ENCODE peak calls at places on chromosomes 4 and X, in ten cellular contexts. One of them, this sample, is unnamed.

GRCh38 chr4:61204353-61204752 is 4.2 kb downstream of the ADGRL3 start:
- DNase-seq in GM06990: no peak
- DNase-seq in T1000: no peak
- DNase-seq in RWPE1: peak; percentile 44
- DNase-seq in heart left ventricle: no peak
- DNase-seq in D721Med: no peak
- DNase-seq in psoas muscle: no peak
- DNase-seq in AG09319: no peak
- DNase-seq in hippocampal formation: no peak
- DNase-seq in non-pigmented ciliary epithelial cell: peak; percentile 82
- DNase-seq in this sample: no peak

GRCh38 chr4:146311238-146311970 is 97.1 kb downstream of the REELD1 start:
- DNase-seq in D721Med: no peak
- DNase-seq in psoas muscle: no peak
- DNase-seq in T1000: no peak
- DNase-seq in AG09319: no peak
- DNase-seq in RWPE1: no peak
- DNase-seq in heart left ventricle: no peak
- DNase-seq in hippocampal formation: no peak
- DNase-seq in non-pigmented ciliary epithelial cell: no peak
- DNase-seq in GM06990: no peak
- DNase-seq in this sample: no peak

GRCh38 chr4:27066591-27066990 is 205.9 kb downstream of the STIM2 start:
- DNase-seq in heart left ventricle: no peak
- DNase-seq in hippocampal formation: no peak
- DNase-seq in non-pigmented ciliary epithelial cell: no peak
- DNase-seq in RWPE1: no peak
- DNase-seq in GM06990: no peak
- DNase-seq in D721Med: no peak
- DNase-seq in AG09319: no peak
- DNase-seq in psoas muscle: no peak
- DNase-seq in T1000: no peak
- DNase-seq in this sample: no peak

GRCh38 chr4:184370711-184371389 is 103.5 kb downstream of the IRF2 start:
- DNase-seq in GM06990: no peak
- DNase-seq in RWPE1: no peak
- DNase-seq in AG09319: no peak
- DNase-seq in non-pigmented ciliary epithelial cell: no peak
- DNase-seq in T1000: no peak
- DNase-seq in hippocampal formation: no peak
- DNase-seq in heart left ventricle: no peak
- DNase-seq in D721Med: no peak
- DNase-seq in psoas muscle: no peak
- DNase-seq in this sample: no peak

GRCh38 chr4:145484240-145484846 is 2.7 kb downstream of the SMAD1 start:
- DNase-seq in T1000: no peak
- DNase-seq in heart left ventricle: no peak
- DNase-seq in RWPE1: no peak
- DNase-seq in GM06990: no peak
- DNase-seq in AG09319: no peak
- DNase-seq in hippocampal formation: no peak
- DNase-seq in D721Med: no peak
- DNase-seq in non-pigmented ciliary epithelial cell: no peak
- DNase-seq in psoas muscle: no peak
- DNase-seq in this sample: no peak

GRCh38 chr4:55018521-55018920 is 106.9 kb downstream of the KDR start:
- DNase-seq in AG09319: no peak
- DNase-seq in RWPE1: no peak
- DNase-seq in psoas muscle: no peak
- DNase-seq in heart left ventricle: no peak
- DNase-seq in GM06990: no peak
- DNase-seq in hippocampal formation: no peak
- DNase-seq in T1000: no peak
- DNase-seq in D721Med: no peak
- DNase-seq in non-pigmented ciliary epithelial cell: no peak
- DNase-seq in this sample: no peak

GRCh38 chrX:143632625-143633387 is 3.1 kb downstream of the SLITRK4 start:
- DNase-seq in T1000: no peak
- DNase-seq in GM06990: no peak
- DNase-seq in psoas muscle: no peak
- DNase-seq in heart left ventricle: no peak
- DNase-seq in D721Med: no peak
- DNase-seq in hippocampal formation: no peak
- DNase-seq in AG09319: no peak
- DNase-seq in non-pigmented ciliary epithelial cell: no peak
- DNase-seq in RWPE1: no peak
- DNase-seq in this sample: no peak

GRCh38 chr4:75004755-75005668 is 72.1 kb downstream of the PARM1 start:
- DNase-seq in psoas muscle: peak; percentile 88
- DNase-seq in GM06990: peak; percentile 77
- DNase-seq in AG09319: no peak
- DNase-seq in non-pigmented ciliary epithelial cell: no peak
- DNase-seq in hippocampal formation: no peak
- DNase-seq in T1000: no peak
- DNase-seq in D721Med: no peak
- DNase-seq in RWPE1: no peak
- DNase-seq in heart left ventricle: no peak
- DNase-seq in this sample: no peak

GRCh38 chr4:181593703-181594102 is 649.5 kb upstream of the TENM3 start:
- DNase-seq in RWPE1: no peak
- DNase-seq in T1000: no peak
- DNase-seq in heart left ventricle: no peak
- DNase-seq in GM06990: no peak
- DNase-seq in AG09319: no peak
- DNase-seq in psoas muscle: no peak
- DNase-seq in non-pigmented ciliary epithelial cell: no peak
- DNase-seq in hippocampal formation: no peak
- DNase-seq in D721Med: no peak
- DNase-seq in this sample: no peak

GRCh38 chrX:24702362-24703184 is 8.9 kb downstream of the POLA1 start:
- DNase-seq in psoas muscle: no peak
- DNase-seq in RWPE1: no peak
- DNase-seq in D721Med: no peak
- DNase-seq in T1000: no peak
- DNase-seq in non-pigmented ciliary epithelial cell: no peak
- DNase-seq in hippocampal formation: no peak
- DNase-seq in heart left ventricle: no peak
- DNase-seq in AG09319: no peak
- DNase-seq in GM06990: peak; percentile 44
- DNase-seq in this sample: no peak

GRCh38 chr4:185421366-185422124 is 4.2 kb downstream of the UFSP2 start:
- DNase-seq in D721Med: no peak
- DNase-seq in GM06990: no peak
- DNase-seq in non-pigmented ciliary epithelial cell: peak; percentile 47
- DNase-seq in heart left ventricle: no peak
- DNase-seq in T1000: no peak
- DNase-seq in psoas muscle: no peak
- DNase-seq in hippocampal formation: no peak
- DNase-seq in AG09319: peak; percentile 3
- DNase-seq in RWPE1: no peak
- DNase-seq in this sample: no peak

GRCh38 chr4:112847781-112848180 is 201.7 kb upstream of the ANK2 start:
- DNase-seq in D721Med: no peak
- DNase-seq in psoas muscle: no peak
- DNase-seq in heart left ventricle: no peak
- DNase-seq in AG09319: no peak
- DNase-seq in T1000: no peak
- DNase-seq in GM06990: no peak
- DNase-seq in hippocampal formation: no peak
- DNase-seq in non-pigmented ciliary epithelial cell: no peak
- DNase-seq in RWPE1: no peak
- DNase-seq in this sample: no peak

GRCh38 chr4:73729534-73730165 is 10.7 kb upstream of the CXCL8 start:
- DNase-seq in D721Med: peak; percentile 21
- DNase-seq in AG09319: peak; percentile 67
- DNase-seq in psoas muscle: peak; percentile 69
- DNase-seq in heart left ventricle: peak; percentile 64
- DNase-seq in T1000: peak; percentile 10
- DNase-seq in non-pigmented ciliary epithelial cell: no peak
- DNase-seq in GM06990: no peak
- DNase-seq in RWPE1: peak; percentile 59
- DNase-seq in hippocampal formation: peak; percentile 18
- DNase-seq in this sample: peak; percentile 59

GRCh38 chr4:113849771-113850170 is 88.2 kb upstream of the CAMK2D start:
- DNase-seq in T1000: no peak
- DNase-seq in heart left ventricle: peak; percentile 20
- DNase-seq in RWPE1: no peak
- DNase-seq in psoas muscle: no peak
- DNase-seq in non-pigmented ciliary epithelial cell: no peak
- DNase-seq in hippocampal formation: peak; percentile 5
- DNase-seq in D721Med: no peak
- DNase-seq in GM06990: no peak
- DNase-seq in AG09319: no peak
- DNase-seq in this sample: no peak

GRCh38 chrX:121479406-121479805 is 432.0 kb downstream of the GLUD2 start:
- DNase-seq in AG09319: no peak
- DNase-seq in RWPE1: no peak
- DNase-seq in non-pigmented ciliary epithelial cell: no peak
- DNase-seq in T1000: no peak
- DNase-seq in hippocampal formation: no peak
- DNase-seq in D721Med: no peak
- DNase-seq in heart left ventricle: no peak
- DNase-seq in GM06990: no peak
- DNase-seq in psoas muscle: no peak
- DNase-seq in this sample: no peak

GRCh38 chr4:173752610-173753009 is 222.6 kb upstream of the HAND2 start:
- DNase-seq in RWPE1: no peak
- DNase-seq in T1000: no peak
- DNase-seq in psoas muscle: no peak
- DNase-seq in non-pigmented ciliary epithelial cell: no peak
- DNase-seq in AG09319: no peak
- DNase-seq in hippocampal formation: no peak
- DNase-seq in D721Med: no peak
- DNase-seq in heart left ventricle: no peak
- DNase-seq in GM06990: peak; percentile 15
- DNase-seq in this sample: no peak

GRCh38 chr4:123558865-123559264 is 162.3 kb downstream of the SPRY1 start:
- DNase-seq in D721Med: no peak
- DNase-seq in psoas muscle: no peak
- DNase-seq in heart left ventricle: no peak
- DNase-seq in T1000: no peak
- DNase-seq in GM06990: no peak
- DNase-seq in non-pigmented ciliary epithelial cell: no peak
- DNase-seq in AG09319: no peak
- DNase-seq in RWPE1: no peak
- DNase-seq in hippocampal formation: no peak
- DNase-seq in this sample: no peak

GRCh38 chr4:112173593-112174559 is 28.6 kb downstream of the FAM241A start:
- DNase-seq in RWPE1: peak; percentile 54
- DNase-seq in hippocampal formation: no peak
- DNase-seq in non-pigmented ciliary epithelial cell: no peak
- DNase-seq in GM06990: no peak
- DNase-seq in T1000: no peak
- DNase-seq in AG09319: no peak
- DNase-seq in psoas muscle: peak; percentile 67
- DNase-seq in D721Med: no peak
- DNase-seq in heart left ventricle: no peak
- DNase-seq in this sample: no peak

GRCh38 chrX:38561951-38562719 is 793 bp downstream of the TSPAN7 start:
- DNase-seq in RWPE1: no peak
- DNase-seq in T1000: no peak
- DNase-seq in hippocampal formation: peak; percentile 31
- DNase-seq in AG09319: no peak
- DNase-seq in GM06990: no peak
- DNase-seq in heart left ventricle: peak; percentile 16
- DNase-seq in non-pigmented ciliary epithelial cell: no peak
- DNase-seq in D721Med: no peak
- DNase-seq in psoas muscle: peak; percentile 62
- DNase-seq in this sample: no peak

GRCh38 chr4:151031831-151032605 is 16.9 kb upstream of the LRBA start:
- DNase-seq in AG09319: no peak
- DNase-seq in heart left ventricle: no peak
- DNase-seq in RWPE1: peak; percentile 61
- DNase-seq in GM06990: peak; percentile 43
- DNase-seq in hippocampal formation: no peak
- DNase-seq in D721Med: no peak
- DNase-seq in non-pigmented ciliary epithelial cell: no peak
- DNase-seq in T1000: no peak
- DNase-seq in psoas muscle: no peak
- DNase-seq in this sample: no peak

GRCh38 chr4:20625460-20625859 is 74.8 kb upstream of the PACRGL start:
- DNase-seq in heart left ventricle: peak; percentile 23
- DNase-seq in AG09319: no peak
- DNase-seq in hippocampal formation: no peak
- DNase-seq in GM06990: no peak
- DNase-seq in D721Med: no peak
- DNase-seq in RWPE1: no peak
- DNase-seq in psoas muscle: no peak
- DNase-seq in T1000: no peak
- DNase-seq in non-pigmented ciliary epithelial cell: no peak
- DNase-seq in this sample: no peak

GRCh38 chrX:30489323-30489722 is 88.2 kb downstream of the TASL start:
- DNase-seq in D721Med: no peak
- DNase-seq in heart left ventricle: no peak
- DNase-seq in AG09319: no peak
- DNase-seq in hippocampal formation: no peak
- DNase-seq in RWPE1: no peak
- DNase-seq in non-pigmented ciliary epithelial cell: no peak
- DNase-seq in GM06990: no peak
- DNase-seq in T1000: no peak
- DNase-seq in psoas muscle: no peak
- DNase-seq in this sample: no peak

GRCh38 chr4:94897023-94897422 is 139.3 kb downstream of the BMPR1B start:
- DNase-seq in hippocampal formation: no peak
- DNase-seq in heart left ventricle: no peak
- DNase-seq in D721Med: no peak
- DNase-seq in RWPE1: no peak
- DNase-seq in psoas muscle: no peak
- DNase-seq in GM06990: no peak
- DNase-seq in AG09319: no peak
- DNase-seq in T1000: no peak
- DNase-seq in non-pigmented ciliary epithelial cell: no peak
- DNase-seq in this sample: no peak

GRCh38 chrX:2691543-2692220 is 587 bp downstream of the CD99 start:
- DNase-seq in GM06990: no peak
- DNase-seq in psoas muscle: peak; percentile 77
- DNase-seq in non-pigmented ciliary epithelial cell: no peak
- DNase-seq in hippocampal formation: no peak
- DNase-seq in RWPE1: no peak
- DNase-seq in AG09319: no peak
- DNase-seq in D721Med: no peak
- DNase-seq in T1000: no peak
- DNase-seq in heart left ventricle: peak; percentile 84
- DNase-seq in this sample: no peak

GRCh38 chrX:47514553-47515235 is 31.7 kb upstream of the ZNF41 start:
- DNase-seq in hippocampal formation: no peak
- DNase-seq in GM06990: no peak
- DNase-seq in psoas muscle: no peak
- DNase-seq in heart left ventricle: no peak
- DNase-seq in RWPE1: peak; percentile 69
- DNase-seq in D721Med: no peak
- DNase-seq in AG09319: no peak
- DNase-seq in non-pigmented ciliary epithelial cell: no peak
- DNase-seq in T1000: no peak
- DNase-seq in this sample: no peak

GRCh38 chrX:49761481-49761880 is 65.7 kb upstream of the PAGE1 start:
- DNase-seq in RWPE1: no peak
- DNase-seq in GM06990: no peak
- DNase-seq in AG09319: no peak
- DNase-seq in D721Med: no peak
- DNase-seq in T1000: no peak
- DNase-seq in heart left ventricle: no peak
- DNase-seq in non-pigmented ciliary epithelial cell: no peak
- DNase-seq in psoas muscle: no peak
- DNase-seq in hippocampal formation: no peak
- DNase-seq in this sample: no peak

GRCh38 chrX:47093248-47093647 is 15.0 kb downstream of the RGN start:
- DNase-seq in GM06990: no peak
- DNase-seq in RWPE1: peak; percentile 23
- DNase-seq in heart left ventricle: no peak
- DNase-seq in non-pigmented ciliary epithelial cell: peak; percentile 8
- DNase-seq in hippocampal formation: no peak
- DNase-seq in T1000: no peak
- DNase-seq in D721Med: no peak
- DNase-seq in AG09319: no peak
- DNase-seq in psoas muscle: no peak
- DNase-seq in this sample: no peak

GRCh38 chr4:170047774-170048354 is 21.7 kb upstream of the MFAP3L start:
- DNase-seq in RWPE1: peak; percentile 18
- DNase-seq in D721Med: no peak
- DNase-seq in psoas muscle: no peak
- DNase-seq in non-pigmented ciliary epithelial cell: peak; percentile 28
- DNase-seq in hippocampal formation: peak; percentile 11
- DNase-seq in AG09319: peak; percentile 40
- DNase-seq in T1000: no peak
- DNase-seq in GM06990: no peak
- DNase-seq in heart left ventricle: no peak
- DNase-seq in this sample: no peak